ENCODE peak calls at places on chromosomes 3 and 15, in ten cellular contexts. One of them, this sample, is unnamed.
A peak's percentile ranks its signal among the peaks of the same experiment; 100 is the strongest.

GRCh38 chr15:25693321-25694237 is 169.5 kb downstream of the ATP10A start:
- DNase-seq in heart left ventricle: peak; percentile 43
- DNase-seq in anterior cingulate cortex: no peak
- DNase-seq in SJSA1: peak; percentile 43
- DNase-seq in AG04450: no peak
- DNase-seq in activated naive CD8-positive, alpha-beta T cell treated with anti-CD3 and anti-CD28 coated beads for 36 hours: peak; percentile 20
- DNase-seq in ecto neural progenitor cell: peak; percentile 62
- DNase-seq in H7: peak; percentile 86
- DNase-seq in GM12891: no peak
- DNase-seq in T-cell: no peak
- DNase-seq in this sample: no peak

GRCh38 chr15:92336588-92336987 is 57.1 kb upstream of the ST8SIA2 start:
- DNase-seq in heart left ventricle: peak; percentile 48
- DNase-seq in anterior cingulate cortex: no peak
- DNase-seq in SJSA1: no peak
- DNase-seq in AG04450: no peak
- DNase-seq in activated naive CD8-positive, alpha-beta T cell treated with anti-CD3 and anti-CD28 coated beads for 36 hours: no peak
- DNase-seq in ecto neural progenitor cell: no peak
- DNase-seq in H7: no peak
- DNase-seq in GM12891: no peak
- DNase-seq in T-cell: no peak
- DNase-seq in this sample: no peak

GRCh38 chr15:59993950-59994401 is 10.1 kb upstream of the FOXB1 start:
- DNase-seq in heart left ventricle: no peak
- DNase-seq in anterior cingulate cortex: no peak
- DNase-seq in SJSA1: no peak
- DNase-seq in AG04450: no peak
- DNase-seq in activated naive CD8-positive, alpha-beta T cell treated with anti-CD3 and anti-CD28 coated beads for 36 hours: no peak
- DNase-seq in ecto neural progenitor cell: peak; percentile 79
- DNase-seq in H7: peak; percentile 81
- DNase-seq in GM12891: no peak
- DNase-seq in T-cell: no peak
- DNase-seq in this sample: no peak

GRCh38 chr3:14458434-14459280 is 56.3 kb downstream of the SLC6A6 start:
- DNase-seq in heart left ventricle: no peak
- DNase-seq in anterior cingulate cortex: no peak
- DNase-seq in SJSA1: no peak
- DNase-seq in AG04450: no peak
- DNase-seq in activated naive CD8-positive, alpha-beta T cell treated with anti-CD3 and anti-CD28 coated beads for 36 hours: no peak
- DNase-seq in ecto neural progenitor cell: no peak
- DNase-seq in H7: no peak
- DNase-seq in GM12891: no peak
- DNase-seq in T-cell: no peak
- DNase-seq in this sample: no peak

GRCh38 chr3:127043041-127043641 is 60.2 kb downstream of the PLXNA1 start:
- DNase-seq in heart left ventricle: no peak
- DNase-seq in anterior cingulate cortex: no peak
- DNase-seq in SJSA1: no peak
- DNase-seq in AG04450: no peak
- DNase-seq in activated naive CD8-positive, alpha-beta T cell treated with anti-CD3 and anti-CD28 coated beads for 36 hours: no peak
- DNase-seq in ecto neural progenitor cell: no peak
- DNase-seq in H7: peak; percentile 88
- DNase-seq in GM12891: no peak
- DNase-seq in T-cell: no peak
- DNase-seq in this sample: peak; percentile 95

GRCh38 chr3:66095295-66096001 is 56.7 kb upstream of the MAGI1 start:
- DNase-seq in heart left ventricle: no peak
- DNase-seq in anterior cingulate cortex: no peak
- DNase-seq in SJSA1: no peak
- DNase-seq in AG04450: no peak
- DNase-seq in activated naive CD8-positive, alpha-beta T cell treated with anti-CD3 and anti-CD28 coated beads for 36 hours: no peak
- DNase-seq in ecto neural progenitor cell: no peak
- DNase-seq in H7: no peak
- DNase-seq in GM12891: no peak
- DNase-seq in T-cell: no peak
- DNase-seq in this sample: no peak

GRCh38 chr15:60761505-60761845 is 282.5 kb upstream of the ICE2 start:
- DNase-seq in heart left ventricle: no peak
- DNase-seq in anterior cingulate cortex: no peak
- DNase-seq in SJSA1: no peak
- DNase-seq in AG04450: no peak
- DNase-seq in activated naive CD8-positive, alpha-beta T cell treated with anti-CD3 and anti-CD28 coated beads for 36 hours: no peak
- DNase-seq in ecto neural progenitor cell: no peak
- DNase-seq in H7: no peak
- DNase-seq in GM12891: no peak
- DNase-seq in T-cell: no peak
- DNase-seq in this sample: no peak

GRCh38 chr3:10666621-10667020 is 149.4 kb upstream of the SLC6A11 start:
- DNase-seq in heart left ventricle: peak; percentile 79
- DNase-seq in anterior cingulate cortex: peak; percentile 33
- DNase-seq in SJSA1: no peak
- DNase-seq in AG04450: no peak
- DNase-seq in activated naive CD8-positive, alpha-beta T cell treated with anti-CD3 and anti-CD28 coated beads for 36 hours: peak; percentile 4
- DNase-seq in ecto neural progenitor cell: no peak
- DNase-seq in H7: peak; percentile 33
- DNase-seq in GM12891: no peak
- DNase-seq in T-cell: no peak
- DNase-seq in this sample: no peak

GRCh38 chr3:103437850-103438249 is 1003.0 kb downstream of the ZPLD1 start:
- DNase-seq in heart left ventricle: no peak
- DNase-seq in anterior cingulate cortex: no peak
- DNase-seq in SJSA1: no peak
- DNase-seq in AG04450: no peak
- DNase-seq in activated naive CD8-positive, alpha-beta T cell treated with anti-CD3 and anti-CD28 coated beads for 36 hours: no peak
- DNase-seq in ecto neural progenitor cell: no peak
- DNase-seq in H7: no peak
- DNase-seq in GM12891: no peak
- DNase-seq in T-cell: no peak
- DNase-seq in this sample: no peak

GRCh38 chr15:70447927-70448698 is 315.2 kb downstream of the UACA start:
- DNase-seq in heart left ventricle: peak; percentile 36
- DNase-seq in anterior cingulate cortex: no peak
- DNase-seq in SJSA1: no peak
- DNase-seq in AG04450: no peak
- DNase-seq in activated naive CD8-positive, alpha-beta T cell treated with anti-CD3 and anti-CD28 coated beads for 36 hours: peak; percentile 70
- DNase-seq in ecto neural progenitor cell: no peak
- DNase-seq in H7: peak; percentile 64
- DNase-seq in GM12891: no peak
- DNase-seq in T-cell: peak; percentile 44
- DNase-seq in this sample: no peak

GRCh38 chr15:100234158-100235029 is 107.4 kb downstream of the ADAMTS17 start:
- DNase-seq in heart left ventricle: peak; percentile 63
- DNase-seq in anterior cingulate cortex: no peak
- DNase-seq in SJSA1: no peak
- DNase-seq in AG04450: no peak
- DNase-seq in activated naive CD8-positive, alpha-beta T cell treated with anti-CD3 and anti-CD28 coated beads for 36 hours: no peak
- DNase-seq in ecto neural progenitor cell: no peak
- DNase-seq in H7: no peak
- DNase-seq in GM12891: no peak
- DNase-seq in T-cell: no peak
- DNase-seq in this sample: no peak

GRCh38 chr3:194380300-194380699 is 10.8 kb upstream of the LRRC15 start:
- DNase-seq in heart left ventricle: no peak
- DNase-seq in anterior cingulate cortex: no peak
- DNase-seq in SJSA1: no peak
- DNase-seq in AG04450: no peak
- DNase-seq in activated naive CD8-positive, alpha-beta T cell treated with anti-CD3 and anti-CD28 coated beads for 36 hours: no peak
- DNase-seq in ecto neural progenitor cell: no peak
- DNase-seq in H7: no peak
- DNase-seq in GM12891: no peak
- DNase-seq in T-cell: no peak
- DNase-seq in this sample: no peak

GRCh38 chr3:172287811-172288477 is 160.3 kb downstream of the GHSR start:
- DNase-seq in heart left ventricle: peak; percentile 53
- DNase-seq in anterior cingulate cortex: no peak
- DNase-seq in SJSA1: no peak
- DNase-seq in AG04450: no peak
- DNase-seq in activated naive CD8-positive, alpha-beta T cell treated with anti-CD3 and anti-CD28 coated beads for 36 hours: no peak
- DNase-seq in ecto neural progenitor cell: no peak
- DNase-seq in H7: no peak
- DNase-seq in GM12891: no peak
- DNase-seq in T-cell: no peak
- DNase-seq in this sample: no peak

GRCh38 chr3:167882057-167882667 is 146.6 kb downstream of the SERPINI1 start:
- DNase-seq in heart left ventricle: no peak
- DNase-seq in anterior cingulate cortex: no peak
- DNase-seq in SJSA1: peak; percentile 14
- DNase-seq in AG04450: peak; percentile 3
- DNase-seq in activated naive CD8-positive, alpha-beta T cell treated with anti-CD3 and anti-CD28 coated beads for 36 hours: no peak
- DNase-seq in ecto neural progenitor cell: no peak
- DNase-seq in H7: no peak
- DNase-seq in GM12891: no peak
- DNase-seq in T-cell: no peak
- DNase-seq in this sample: peak; percentile 37

GRCh38 chr3:29955413-29955812 is 651.0 kb upstream of the TGFBR2 start:
- DNase-seq in heart left ventricle: no peak
- DNase-seq in anterior cingulate cortex: no peak
- DNase-seq in SJSA1: peak; percentile 28
- DNase-seq in AG04450: no peak
- DNase-seq in activated naive CD8-positive, alpha-beta T cell treated with anti-CD3 and anti-CD28 coated beads for 36 hours: no peak
- DNase-seq in ecto neural progenitor cell: no peak
- DNase-seq in H7: no peak
- DNase-seq in GM12891: no peak
- DNase-seq in T-cell: no peak
- DNase-seq in this sample: no peak

GRCh38 chr3:186365202-186365974 is 3.4 kb upstream of the DGKG start:
- DNase-seq in heart left ventricle: peak; percentile 87
- DNase-seq in anterior cingulate cortex: peak; percentile 10
- DNase-seq in SJSA1: no peak
- DNase-seq in AG04450: no peak
- DNase-seq in activated naive CD8-positive, alpha-beta T cell treated with anti-CD3 and anti-CD28 coated beads for 36 hours: no peak
- DNase-seq in ecto neural progenitor cell: no peak
- DNase-seq in H7: no peak
- DNase-seq in GM12891: no peak
- DNase-seq in T-cell: no peak
- DNase-seq in this sample: no peak

GRCh38 chr3:127764841-127765362 is 57.4 kb downstream of the MGLL start:
- DNase-seq in heart left ventricle: no peak
- DNase-seq in anterior cingulate cortex: no peak
- DNase-seq in SJSA1: peak; percentile 70
- DNase-seq in AG04450: no peak
- DNase-seq in activated naive CD8-positive, alpha-beta T cell treated with anti-CD3 and anti-CD28 coated beads for 36 hours: no peak
- DNase-seq in ecto neural progenitor cell: no peak
- DNase-seq in H7: no peak
- DNase-seq in GM12891: no peak
- DNase-seq in T-cell: no peak
- DNase-seq in this sample: no peak

GRCh38 chr3:36923981-36924747 is 20.7 kb downstream of the TRANK1 start:
- DNase-seq in heart left ventricle: no peak
- DNase-seq in anterior cingulate cortex: no peak
- DNase-seq in SJSA1: no peak
- DNase-seq in AG04450: no peak
- DNase-seq in activated naive CD8-positive, alpha-beta T cell treated with anti-CD3 and anti-CD28 coated beads for 36 hours: no peak
- DNase-seq in ecto neural progenitor cell: no peak
- DNase-seq in H7: no peak
- DNase-seq in GM12891: no peak
- DNase-seq in T-cell: no peak
- DNase-seq in this sample: no peak

GRCh38 chr3:29764603-29765254 is 483.9 kb downstream of the RBMS3 start:
- DNase-seq in heart left ventricle: no peak
- DNase-seq in anterior cingulate cortex: no peak
- DNase-seq in SJSA1: peak; percentile 10
- DNase-seq in AG04450: peak; percentile 51
- DNase-seq in activated naive CD8-positive, alpha-beta T cell treated with anti-CD3 and anti-CD28 coated beads for 36 hours: no peak
- DNase-seq in ecto neural progenitor cell: no peak
- DNase-seq in H7: no peak
- DNase-seq in GM12891: no peak
- DNase-seq in T-cell: no peak
- DNase-seq in this sample: peak; percentile 11

GRCh38 chr3:197256104-197256503 is 42.3 kb downstream of the DLG1 start:
- DNase-seq in heart left ventricle: no peak
- DNase-seq in anterior cingulate cortex: no peak
- DNase-seq in SJSA1: no peak
- DNase-seq in AG04450: no peak
- DNase-seq in activated naive CD8-positive, alpha-beta T cell treated with anti-CD3 and anti-CD28 coated beads for 36 hours: no peak
- DNase-seq in ecto neural progenitor cell: no peak
- DNase-seq in H7: no peak
- DNase-seq in GM12891: no peak
- DNase-seq in T-cell: no peak
- DNase-seq in this sample: no peak

GRCh38 chr3:153163349-153164008 is 1.5 kb downstream of the RAP2B start:
- DNase-seq in heart left ventricle: no peak
- DNase-seq in anterior cingulate cortex: no peak
- DNase-seq in SJSA1: peak; percentile 52
- DNase-seq in AG04450: no peak
- DNase-seq in activated naive CD8-positive, alpha-beta T cell treated with anti-CD3 and anti-CD28 coated beads for 36 hours: no peak
- DNase-seq in ecto neural progenitor cell: no peak
- DNase-seq in H7: no peak
- DNase-seq in GM12891: no peak
- DNase-seq in T-cell: no peak
- DNase-seq in this sample: no peak

GRCh38 chr3:33664195-33664594 is 53.9 kb downstream of the CLASP2 start:
- DNase-seq in heart left ventricle: no peak
- DNase-seq in anterior cingulate cortex: no peak
- DNase-seq in SJSA1: no peak
- DNase-seq in AG04450: peak; percentile 38
- DNase-seq in activated naive CD8-positive, alpha-beta T cell treated with anti-CD3 and anti-CD28 coated beads for 36 hours: no peak
- DNase-seq in ecto neural progenitor cell: no peak
- DNase-seq in H7: no peak
- DNase-seq in GM12891: no peak
- DNase-seq in T-cell: no peak
- DNase-seq in this sample: peak; percentile 58

GRCh38 chr3:35970793-35971192 is 331.5 kb downstream of the ARPP21 start:
- DNase-seq in heart left ventricle: no peak
- DNase-seq in anterior cingulate cortex: no peak
- DNase-seq in SJSA1: no peak
- DNase-seq in AG04450: no peak
- DNase-seq in activated naive CD8-positive, alpha-beta T cell treated with anti-CD3 and anti-CD28 coated beads for 36 hours: no peak
- DNase-seq in ecto neural progenitor cell: no peak
- DNase-seq in H7: no peak
- DNase-seq in GM12891: no peak
- DNase-seq in T-cell: no peak
- DNase-seq in this sample: no peak

GRCh38 chr3:159865042-159865579 is 123.5 kb upstream of the IL12A start:
- DNase-seq in heart left ventricle: no peak
- DNase-seq in anterior cingulate cortex: no peak
- DNase-seq in SJSA1: peak; percentile 51
- DNase-seq in AG04450: no peak
- DNase-seq in activated naive CD8-positive, alpha-beta T cell treated with anti-CD3 and anti-CD28 coated beads for 36 hours: no peak
- DNase-seq in ecto neural progenitor cell: no peak
- DNase-seq in H7: no peak
- DNase-seq in GM12891: no peak
- DNase-seq in T-cell: no peak
- DNase-seq in this sample: peak; percentile 28

GRCh38 chr15:71532994-71533393 is 277.4 kb upstream of the NR2E3 start:
- DNase-seq in heart left ventricle: no peak
- DNase-seq in anterior cingulate cortex: no peak
- DNase-seq in SJSA1: peak; percentile 42
- DNase-seq in AG04450: no peak
- DNase-seq in activated naive CD8-positive, alpha-beta T cell treated with anti-CD3 and anti-CD28 coated beads for 36 hours: no peak
- DNase-seq in ecto neural progenitor cell: no peak
- DNase-seq in H7: peak; percentile 51
- DNase-seq in GM12891: no peak
- DNase-seq in T-cell: no peak
- DNase-seq in this sample: peak; percentile 35

GRCh38 chr3:18757476-18757875 is 332.3 kb upstream of the SATB1 start:
- DNase-seq in heart left ventricle: no peak
- DNase-seq in anterior cingulate cortex: no peak
- DNase-seq in SJSA1: no peak
- DNase-seq in AG04450: no peak
- DNase-seq in activated naive CD8-positive, alpha-beta T cell treated with anti-CD3 and anti-CD28 coated beads for 36 hours: no peak
- DNase-seq in ecto neural progenitor cell: no peak
- DNase-seq in H7: no peak
- DNase-seq in GM12891: no peak
- DNase-seq in T-cell: no peak
- DNase-seq in this sample: no peak

GRCh38 chr3:182740710-182741109 is 52.6 kb upstream of the ATP11B start:
- DNase-seq in heart left ventricle: no peak
- DNase-seq in anterior cingulate cortex: no peak
- DNase-seq in SJSA1: no peak
- DNase-seq in AG04450: no peak
- DNase-seq in activated naive CD8-positive, alpha-beta T cell treated with anti-CD3 and anti-CD28 coated beads for 36 hours: no peak
- DNase-seq in ecto neural progenitor cell: no peak
- DNase-seq in H7: no peak
- DNase-seq in GM12891: no peak
- DNase-seq in T-cell: no peak
- DNase-seq in this sample: peak; percentile 96

GRCh38 chr3:11465744-11466611 is 177.7 kb downstream of the VGLL4 start:
- DNase-seq in heart left ventricle: peak; percentile 55
- DNase-seq in anterior cingulate cortex: no peak
- DNase-seq in SJSA1: no peak
- DNase-seq in AG04450: no peak
- DNase-seq in activated naive CD8-positive, alpha-beta T cell treated with anti-CD3 and anti-CD28 coated beads for 36 hours: no peak
- DNase-seq in ecto neural progenitor cell: no peak
- DNase-seq in H7: no peak
- DNase-seq in GM12891: no peak
- DNase-seq in T-cell: no peak
- DNase-seq in this sample: no peak